ENCODE peak calls at places on chromosomes 4 and X, in eight cellular contexts. J, U, B, W, V, O, R and X are unnamed samples.

GRCh38 chr4:187010052-187010451 is 286.4 kb upstream of the FAT1 start:
- DNase-seq in J (no peak), U (no peak), B (no peak), W (peak), V (no peak), O (no peak), R (no peak), X (no peak)

GRCh38 chrX:82038793-82039192 is 836.9 kb downstream of the SH3BGRL start:
- DNase-seq in J (no peak), U (no peak), B (no peak), W (no peak), V (no peak), O (no peak), R (no peak), X (no peak)

GRCh38 chr4:185638093-185638492 is 102.8 kb upstream of the PDLIM3 start:
- DNase-seq in J (no peak), U (no peak), B (no peak), W (no peak), V (no peak), O (no peak), R (no peak), X (no peak)

GRCh38 chrX:1465261-1466231 is 12.8 kb upstream of the ASMTL start:
- DNase-seq in J (peak), U (no peak), B (no peak), W (no peak), V (no peak), O (no peak), R (no peak), X (no peak)

GRCh38 chrX:53184836-53185235 is 40.2 kb downstream of the KDM5C start:
- DNase-seq in J (no peak), U (no peak), B (no peak), W (peak), V (no peak), O (no peak), R (no peak), X (no peak)

GRCh38 chr4:3276961-3277360 is 15.9 kb upstream of the RGS12 start:
- DNase-seq in J (peak), U (no peak), B (no peak), W (peak), V (no peak), O (no peak), R (no peak), X (no peak)

GRCh38 chrX:150148749-150149672 is 210.7 kb upstream of the EOLA2 start:
- DNase-seq in J (no peak), U (no peak), B (no peak), W (peak), V (no peak), O (no peak), R (no peak), X (no peak)

GRCh38 chr4:61200195-61200990 is at the start of gene ADGRL3:
- DNase-seq in J (no peak), U (peak), B (no peak), W (peak), V (no peak), O (peak), R (no peak), X (no peak)

DNA sequence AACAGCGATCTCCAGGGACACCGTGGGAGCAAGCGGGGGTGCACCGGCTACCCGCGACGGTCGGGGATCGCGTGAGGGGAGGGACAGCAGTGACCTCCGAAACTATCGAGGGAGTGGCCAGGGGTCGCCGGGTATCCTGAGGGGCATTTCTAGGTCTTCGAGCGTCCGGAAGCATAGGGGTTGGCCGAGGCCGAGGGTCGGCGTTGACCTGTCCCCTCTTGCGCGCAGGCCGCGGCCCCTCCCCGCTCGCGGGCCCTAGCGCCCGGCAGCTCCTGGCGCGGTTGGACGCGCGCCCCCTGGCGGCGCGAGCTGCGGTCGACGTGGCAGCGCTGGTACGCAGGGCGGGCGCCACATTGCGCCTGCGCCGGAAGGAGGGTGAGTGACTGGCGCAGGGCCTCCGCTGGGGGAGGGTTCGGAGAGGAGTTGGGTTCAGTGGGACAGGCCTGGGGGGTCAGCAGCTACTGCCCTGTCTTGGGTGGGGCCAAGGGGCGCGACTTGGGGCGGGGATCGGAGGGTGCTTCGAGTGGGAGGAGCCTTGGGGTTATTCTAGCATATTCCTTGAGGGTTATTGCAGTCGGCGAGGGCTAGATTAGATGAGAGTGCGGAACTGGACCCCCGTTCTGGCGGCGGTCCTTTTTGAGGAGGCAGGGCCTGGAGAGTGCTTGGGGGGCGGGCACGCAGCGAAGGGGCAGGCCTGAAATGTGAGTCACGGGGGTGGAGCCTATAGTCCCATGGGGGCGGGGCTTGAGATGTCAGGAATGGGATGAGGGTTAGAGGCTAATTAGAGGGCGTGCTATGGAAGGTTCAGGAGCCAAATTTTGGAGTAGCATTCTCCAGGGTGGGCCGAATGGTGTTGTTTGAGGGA is 1.2 kb downstream of the MAGIX start:
- DNase-seq in J (peak), U (peak), B (peak), W (peak), V (peak), O (peak), R (peak), X (peak)
- TF ChIP-seq POLR2A in J (no peak), U (no peak), B (peak), W (no peak), V (peak), O (peak), R (peak), X (peak)

GRCh38 chr4:45987858-45988257 is 136.0 kb downstream of the GABRG1 start:
- DNase-seq in J (no peak), U (no peak), B (no peak), W (no peak), V (no peak), O (no peak), R (no peak), X (no peak)
- TF ChIP-seq POLR2A in J (no peak), U (no peak), B (no peak), W (no peak), V (no peak), O (no peak), R (no peak), X (no peak)

GRCh38 chr4:118684873-118685811 is at the start of gene METTL14:
- DNase-seq in J (peak), U (peak), B (peak), W (peak), V (peak), O (peak), R (peak), X (peak)
- TF ChIP-seq POLR2A in J (peak), U (no peak), B (peak), W (no peak), V (peak), O (peak), R (peak), X (no peak)

DNA sequence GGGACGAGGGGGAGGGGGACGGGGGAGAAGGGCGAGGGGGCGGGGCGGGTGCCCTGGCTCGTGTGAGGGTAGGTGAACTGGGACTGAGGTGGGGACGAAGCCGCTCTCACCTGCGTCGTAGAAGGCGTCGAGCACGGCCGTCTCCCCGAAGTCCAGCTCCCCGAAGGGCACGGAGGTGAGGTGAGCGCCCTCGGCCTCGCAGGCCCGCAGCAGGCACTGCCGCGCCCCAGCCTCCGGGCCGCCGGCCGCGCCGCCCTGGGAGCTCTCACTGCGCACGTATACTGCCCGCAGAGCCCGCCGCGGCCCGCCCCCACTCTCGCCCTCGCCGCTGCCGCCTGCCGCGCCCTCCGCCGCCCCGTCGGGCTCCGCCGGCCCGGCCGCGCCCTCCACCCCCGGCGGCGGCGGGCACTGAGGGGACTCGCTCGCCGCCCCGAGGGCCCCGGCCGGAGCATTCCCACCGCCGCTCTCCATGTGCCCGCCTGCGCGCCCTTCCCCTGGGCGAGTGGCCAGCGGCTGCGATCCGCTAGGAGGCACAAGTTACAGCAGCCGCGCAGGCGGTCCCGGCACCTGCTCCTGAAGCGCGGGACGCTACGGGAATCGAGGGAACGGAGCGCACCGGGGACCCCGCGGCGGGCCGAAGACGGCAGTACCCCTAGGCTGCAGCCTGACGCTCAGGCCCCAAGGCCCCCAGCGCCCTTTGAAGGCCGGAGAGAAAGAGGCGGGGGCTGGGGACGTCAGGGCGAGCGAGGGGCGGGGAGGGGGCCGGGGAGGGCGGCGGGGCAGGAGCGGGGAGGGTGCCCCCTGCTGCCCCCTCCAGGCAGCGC is at the start of gene MAP3K15:
- DNase-seq in J (peak), U (no peak), B (no peak), W (no peak), V (no peak), O (peak), R (no peak), X (no peak)
- TF ChIP-seq POLR2A in J (no peak), U (no peak), B (no peak), W (no peak), V (no peak), O (no peak), R (no peak), X (no peak)

GRCh38 chr4:98148856-98149255 is 5.6 kb upstream of the STPG2 start:
- DNase-seq in J (no peak), U (no peak), B (no peak), W (no peak), V (no peak), O (no peak), R (no peak), X (no peak)

DNA sequence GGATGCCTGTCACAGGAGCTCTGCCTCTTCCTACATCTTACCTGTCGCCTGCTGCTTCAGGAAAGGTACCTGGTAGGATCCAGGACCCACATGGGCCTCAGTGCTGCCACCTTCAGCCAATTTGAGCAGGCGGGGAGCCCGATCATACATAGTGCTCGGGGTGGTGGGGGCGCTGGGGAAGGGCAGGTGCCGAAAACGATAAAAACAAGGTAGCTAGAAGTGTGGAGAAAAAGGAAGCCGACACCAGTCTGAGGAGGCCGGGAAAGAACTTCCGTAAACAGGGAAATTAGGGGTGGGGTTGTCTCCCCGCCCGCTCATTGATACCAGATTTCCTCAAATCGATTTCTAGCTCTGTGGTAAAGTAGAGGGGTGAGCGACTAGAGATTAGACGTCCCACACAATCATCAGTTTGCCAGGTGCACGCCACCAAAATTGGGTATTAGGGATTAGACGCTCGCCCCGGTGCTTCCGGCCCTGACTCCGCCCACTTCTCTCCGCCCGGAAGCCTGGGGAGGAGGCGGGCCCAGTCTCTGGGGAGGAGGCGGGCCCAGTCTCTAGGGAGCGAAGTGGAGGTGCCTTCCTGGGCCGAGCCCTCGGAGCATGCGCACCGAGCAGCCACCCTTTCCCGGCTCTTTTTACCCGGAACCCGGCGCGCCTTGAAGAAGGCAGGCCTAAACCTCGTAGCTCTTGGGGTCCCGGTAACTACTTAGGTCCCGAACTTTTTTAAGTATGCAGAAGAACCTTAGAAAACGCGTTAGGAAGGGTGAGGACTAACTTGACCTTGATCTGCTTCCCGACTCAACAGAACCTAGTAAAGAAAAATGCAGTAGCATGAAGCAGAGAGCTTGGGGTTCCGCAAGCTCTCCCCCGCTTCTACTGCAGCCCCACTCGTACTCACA is at the start of gene STPG2:
- DNase-seq in J (peak), U (peak), B (peak), W (peak), V (peak), O (peak), R (peak), X (peak)
- TF ChIP-seq POLR2A in J (no peak), U (no peak), B (peak), W (peak), V (no peak), O (peak), R (peak), X (peak)

DNA sequence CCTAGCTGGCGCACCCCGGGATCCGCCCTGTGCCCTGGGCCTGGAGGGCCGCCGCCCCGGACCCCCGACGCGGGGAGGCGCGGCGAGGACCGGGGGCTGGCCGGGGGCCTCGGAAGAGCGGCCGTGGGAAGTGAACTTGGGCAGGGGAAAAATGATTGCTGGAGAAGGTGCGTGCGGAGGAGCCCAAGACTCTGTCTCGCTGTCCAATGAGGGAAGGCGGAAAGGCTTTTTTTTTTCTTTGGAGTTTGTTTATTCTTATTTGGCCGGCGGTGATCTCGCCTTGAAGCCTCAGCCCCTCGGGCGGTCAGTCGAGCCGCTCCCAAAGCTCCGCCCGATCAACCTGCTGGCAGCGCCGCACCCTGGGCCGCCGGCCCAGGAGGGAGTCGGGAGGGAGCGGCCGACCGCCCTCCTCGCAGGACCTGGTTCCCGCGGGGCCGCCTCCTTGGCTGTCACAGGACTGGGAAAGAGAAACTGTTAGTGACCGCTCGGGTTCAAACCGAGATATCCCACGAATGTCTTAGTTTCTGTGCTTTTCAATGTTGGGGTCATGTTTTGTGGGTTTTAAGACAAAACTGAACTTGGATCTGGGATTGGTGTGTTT is 2.5 kb downstream of the CPEB2 start:
- DNase-seq in J (peak), U (peak), B (peak), W (peak), V (peak), O (peak), R (peak), X (no peak)
- TF ChIP-seq POLR2A in J (peak), U (no peak), B (peak), W (peak), V (peak), O (peak), R (peak), X (no peak)

GRCh38 chrX:56728321-56728720 is 722 bp upstream of the NBDY start:
- DNase-seq in J (no peak), U (no peak), B (no peak), W (no peak), V (no peak), O (no peak), R (no peak), X (no peak)

GRCh38 chrX:56728752-56729151 is 291 bp upstream of the NBDY start:
- DNase-seq in J (no peak), U (no peak), B (no peak), W (peak), V (peak), O (no peak), R (peak), X (no peak)

GRCh38 chrX:56726609-56727008 is 2.4 kb upstream of the NBDY start:
- DNase-seq in J (no peak), U (no peak), B (no peak), W (peak), V (no peak), O (no peak), R (peak), X (no peak)

GRCh38 chrX:56727531-56727930 is 1.5 kb upstream of the NBDY start:
- DNase-seq in J (no peak), U (no peak), B (no peak), W (no peak), V (no peak), O (no peak), R (no peak), X (no peak)

DNA sequence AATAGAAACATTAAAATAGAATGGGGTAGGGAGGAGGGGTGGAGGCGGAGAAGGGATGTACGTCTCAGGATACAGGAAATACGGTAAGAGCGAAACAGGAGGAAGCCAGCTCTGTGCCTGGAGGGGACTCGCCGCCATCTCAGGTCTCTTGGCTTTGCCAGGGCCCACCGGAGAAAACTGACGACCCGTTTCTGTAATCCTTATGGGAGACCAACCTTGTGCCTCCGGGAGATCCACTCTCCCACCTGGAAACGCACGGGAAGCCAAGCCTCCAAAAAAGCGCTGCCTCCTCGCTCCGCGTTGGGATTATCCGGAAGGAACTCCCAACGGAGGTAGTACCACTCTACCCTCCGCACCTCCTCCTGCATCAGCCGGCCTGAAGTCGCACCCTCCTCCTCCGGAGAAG is at the start of gene NBDY:
- DNase-seq in J (peak), U (peak), B (no peak), W (peak), V (peak), O (peak), R (peak), X (no peak)
- TF ChIP-seq POLR2A in J (no peak), U (no peak), B (peak), W (peak), V (peak), O (no peak), R (no peak), X (peak)

DNA sequence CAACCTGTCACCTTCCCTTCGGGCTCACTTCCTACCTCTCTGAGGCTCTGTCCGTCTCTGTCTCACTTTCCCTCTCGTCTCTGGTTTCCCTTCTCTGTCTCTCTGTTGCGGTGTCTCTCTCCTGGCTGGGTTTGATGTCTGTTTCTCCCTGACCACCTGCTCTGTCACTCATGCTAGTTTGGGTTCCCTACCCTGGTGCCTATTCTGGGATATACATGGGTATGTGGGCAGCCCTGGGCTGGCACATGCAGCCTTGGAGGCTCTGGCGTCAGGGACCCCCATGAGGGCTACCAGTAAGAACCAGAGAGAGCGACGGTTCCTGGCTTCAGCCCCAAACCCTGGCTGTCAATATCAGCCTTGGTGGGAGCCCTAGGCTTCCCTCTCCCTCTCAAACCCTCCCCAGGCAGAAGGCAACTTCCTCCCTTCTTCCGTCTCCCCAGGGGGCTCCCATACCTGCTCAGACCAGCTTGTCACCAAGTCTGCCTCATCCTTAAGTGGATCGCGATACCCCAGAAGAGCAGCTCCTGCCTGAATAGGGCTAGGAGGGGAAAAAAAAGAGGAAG is 314 bp downstream of the DNASE1L1 start:
- DNase-seq in J (no peak), U (no peak), B (peak), W (no peak), V (no peak), O (no peak), R (no peak), X (no peak)
- TF ChIP-seq POLR2A in J (no peak), U (no peak), B (no peak), W (peak), V (no peak), O (no peak), R (no peak), X (peak)

DNA sequence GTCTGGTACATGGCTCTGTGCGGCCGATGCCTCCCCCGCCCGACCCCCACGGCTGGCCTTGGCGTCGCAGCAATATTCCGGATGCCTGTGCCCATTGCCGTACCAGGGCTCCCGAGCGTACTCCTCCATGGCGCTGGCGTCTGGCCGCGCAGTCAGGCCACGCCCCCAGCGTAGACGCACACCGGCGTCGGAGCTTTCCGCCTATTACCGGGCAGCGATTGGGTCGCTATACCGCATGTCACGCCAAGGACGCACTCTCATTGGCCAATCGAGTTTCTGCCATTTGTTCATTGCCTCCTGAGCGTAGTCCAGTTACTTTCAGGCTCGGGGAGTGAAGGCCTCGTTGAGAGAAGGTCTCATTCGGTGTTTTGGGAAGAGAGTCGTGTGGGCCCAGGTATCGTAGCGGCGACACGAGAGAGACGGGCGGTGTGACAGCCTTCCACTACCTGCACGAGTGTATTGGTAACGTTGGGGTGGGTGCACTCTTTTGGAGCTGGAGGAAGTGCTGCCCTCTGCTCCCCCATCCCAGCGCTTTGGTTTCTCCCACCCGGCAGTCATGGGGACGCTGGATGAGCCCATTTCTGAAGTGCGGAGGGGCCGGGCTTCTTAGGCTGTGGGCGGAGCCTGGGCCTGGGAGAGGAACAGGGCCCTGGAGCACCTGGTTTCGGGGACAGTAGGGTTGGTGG is at the start of the genes PQBP1 and TIMM17B:
- DNase-seq in J (peak), U (peak), B (peak), W (peak), V (peak), O (peak), R (peak), X (peak)
- TF ChIP-seq POLR2A in J (no peak), U (no peak), B (peak), W (peak), V (peak), O (peak), R (peak), X (peak)